ENCODE peak calls at places on chromosome 15, in five cellular contexts. M is transverse colon, W is ovary, U is tibial nerve, A is stomach. H is an unnamed sample.
A peak's percentile ranks its signal among the peaks of the same experiment; 100 is the strongest.

GRCh38 chr15:82108489-82109078 is 62.8 kb upstream of the MEX3B start:
- DNase-seq in A (peak; percentile 79), U (peak; percentile 37), W (no peak), M (peak; percentile 72), H (peak; percentile 84)

GRCh38 chr15:68479406-68479805 is 47.4 kb upstream of the ITGA11 start:
- DNase-seq in A (no peak), U (no peak), W (no peak), M (peak; percentile 24), H (no peak)

GRCh38 chr15:79474252-79474651 is 42.1 kb downstream of the MINAR1 start:
- DNase-seq in M (no peak), U (no peak), A (no peak), W (no peak), H (no peak)

GRCh38 chr15:27847775-27848710 is 251.1 kb downstream of the OCA2 start:
- DNase-seq in M (no peak), U (no peak), W (no peak), A (peak; percentile 9), H (no peak)

GRCh38 chr15:82140859-82141258 is 95.0 kb upstream of the MEX3B start:
- DNase-seq in M (no peak), U (no peak), A (no peak), W (no peak), H (no peak)

GRCh38 chr15:39140060-39140604 is 440.7 kb upstream of the THBS1 start:
- DNase-seq in W (no peak), U (no peak), A (no peak), M (no peak), H (no peak)

GRCh38 chr15:98804057-98804380 is 155.7 kb downstream of the IGF1R start:
- DNase-seq in A (no peak), W (no peak), U (no peak), M (no peak), H (no peak)

GRCh38 chr15:99124641-99125040 is 19.8 kb downstream of the SYNM start:
- DNase-seq in U (no peak), A (no peak), M (no peak), W (no peak), H (no peak)

GRCh38 chr15:66838671-66839239 is 136.7 kb downstream of the SMAD6 start:
- DNase-seq in A (no peak), M (no peak), U (no peak), W (no peak), H (no peak)

GRCh38 chr15:51260262-51260661 is 78.1 kb downstream of the CYP19A1 start:
- DNase-seq in W (no peak), A (no peak), M (no peak), U (no peak), H (no peak)

GRCh38 chr15:66032006-66032405 is 162.7 kb downstream of the RAB11A start:
- DNase-seq in U (no peak), W (no peak), A (no peak), M (no peak), H (no peak)

GRCh38 chr15:94677202-94677790 is 445.9 kb downstream of the MCTP2 start:
- DNase-seq in U (no peak), A (no peak), M (no peak), W (peak; percentile 23), H (no peak)

GRCh38 chr15:78085928-78086327 is 6.4 kb upstream of the SH2D7 start:
- DNase-seq in W (no peak), A (no peak), M (no peak), U (no peak), H (no peak)

GRCh38 chr15:64566102-64566501 is 105.7 kb downstream of the ZNF609 start:
- DNase-seq in A (no peak), W (no peak), U (no peak), M (no peak), H (no peak)

GRCh38 chr15:72604794-72605193 is 49.7 kb upstream of the GOLGA6B start:
- DNase-seq in U (no peak), A (no peak), M (no peak), W (no peak), H (no peak)

GRCh38 chr15:81338422-81339007 is 14.6 kb upstream of the STARD5 start:
- DNase-seq in U (peak; percentile 64), A (no peak), W (no peak), M (no peak), H (no peak)

GRCh38 chr15:55742498-55742926 is 440 bp downstream of the PRTG start:
- DNase-seq in A (no peak), U (no peak), M (peak; percentile 13), W (peak; percentile 56), H (no peak)

GRCh38 chr15:88623061-88623460 is 1.9 kb downstream of the AEN start:
- DNase-seq in M (no peak), W (no peak), A (no peak), U (no peak), H (no peak)

GRCh38 chr15:101088788-101089578 is 162.9 kb downstream of the CHSY1 start:
- DNase-seq in U (peak; percentile 79), W (peak; percentile 75), M (peak; percentile 80), A (peak; percentile 84), H (peak; percentile 85)

GRCh38 chr15:89335289-89336041 is 841 bp upstream of the POLG start:
- DNase-seq in A (no peak), W (no peak), U (peak; percentile 24), M (peak; percentile 43), H (peak; percentile 66)

GRCh38 chr15:70873232-70874054 is 18.8 kb downstream of the THAP10 start:
- DNase-seq in A (no peak), M (no peak), U (no peak), W (no peak), H (no peak)

GRCh38 chr15:99845009-99845408 is 111.8 kb upstream of the LYSMD4 start:
- DNase-seq in A (no peak), M (no peak), U (no peak), W (no peak), H (no peak)

GRCh38 chr15:56532766-56533455 is 68.0 kb upstream of the MNS1 start:
- DNase-seq in W (no peak), A (no peak), M (no peak), U (no peak), H (no peak)

GRCh38 chr15:78714890-78715289 is 73.9 kb upstream of the CHRNB4 start:
- DNase-seq in M (no peak), W (no peak), U (no peak), A (no peak), H (no peak)

GRCh38 chr15:98518823-98519561 is 129.3 kb upstream of the IGF1R start:
- DNase-seq in A (peak; percentile 44), U (peak; percentile 54), M (peak; percentile 32), W (peak; percentile 68), H (peak; percentile 66)

GRCh38 chr15:100170280-100170654 is 171.5 kb downstream of the ADAMTS17 start:
- DNase-seq in U (no peak), A (no peak), M (no peak), W (no peak), H (no peak)

GRCh38 chr15:74395319-74396145 is 28.1 kb upstream of the CYP11A1 start:
- DNase-seq in U (no peak), W (no peak), M (no peak), A (no peak), H (no peak)
- H3K4me1 ChIP-seq in U (peaks cover 10% of the 10 kb centered on the region), W (no peaks in the 10 kb centered on the region), M (peaks cover 5% of the 10 kb centered on the region), A (peaks cover 28% of the 10 kb centered on the region), H (no peaks in the 10 kb centered on the region)

GRCh38 chr15:41932101-41932500 is 38.2 kb upstream of the SPTBN5 start:
- DNase-seq in A (no peak), M (no peak), W (peak; percentile 8), U (no peak), H (no peak)

GRCh38 chr15:41928637-41929620 is 35.1 kb upstream of the SPTBN5 start:
- DNase-seq in W (peak; percentile 23), M (no peak), U (no peak), A (peak; percentile 34), H (peak; percentile 75)

GRCh38 chr15:41930867-41931222 is 37.0 kb upstream of the SPTBN5 start:
- DNase-seq in W (no peak), U (no peak), A (no peak), M (no peak), H (no peak)

GRCh38 chr15:41932511-41932910 is 38.7 kb upstream of the SPTBN5 start:
- DNase-seq in M (no peak), A (no peak), W (peak; percentile 13), U (no peak), H (no peak)

DNA sequence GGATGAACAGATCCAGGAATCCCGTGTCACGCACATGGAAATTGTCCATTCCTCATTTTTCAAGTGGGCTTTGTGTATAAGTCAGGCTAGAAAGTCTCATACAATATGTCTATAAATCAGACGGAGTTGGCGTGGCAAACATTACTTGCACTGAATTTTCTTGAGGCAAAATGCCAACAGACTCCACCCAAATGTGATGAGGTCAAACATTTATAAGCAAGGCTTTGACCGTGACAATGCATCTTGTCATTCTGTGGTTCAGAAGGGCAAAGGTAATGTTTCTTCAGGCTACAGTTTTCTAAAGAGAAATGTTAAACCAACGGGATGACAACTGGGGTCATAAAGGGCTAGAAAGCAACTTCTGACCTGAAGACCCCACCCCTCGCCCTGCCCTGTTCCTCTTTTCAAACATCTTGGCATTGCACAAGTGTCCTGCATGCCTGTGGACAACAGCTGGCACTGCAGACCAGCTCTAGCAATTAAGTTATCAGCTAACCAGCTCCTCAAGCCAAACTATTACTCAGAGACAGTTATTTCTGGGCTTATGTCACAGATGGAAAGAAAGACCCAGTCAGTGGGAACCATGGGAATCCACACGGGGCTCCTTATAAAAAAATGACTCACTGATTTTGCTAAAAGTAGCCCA is 36.5 kb upstream of the SPTBN5 start:
- DNase-seq in U (peak; percentile 52), A (no peak), M (peak; percentile 73), W (peak; percentile 16), H (no peak)
- TF ChIP-seq CTCF in U (no peak), A (no peak), M (no peak), W (no peak), H (no peak)

DNA sequence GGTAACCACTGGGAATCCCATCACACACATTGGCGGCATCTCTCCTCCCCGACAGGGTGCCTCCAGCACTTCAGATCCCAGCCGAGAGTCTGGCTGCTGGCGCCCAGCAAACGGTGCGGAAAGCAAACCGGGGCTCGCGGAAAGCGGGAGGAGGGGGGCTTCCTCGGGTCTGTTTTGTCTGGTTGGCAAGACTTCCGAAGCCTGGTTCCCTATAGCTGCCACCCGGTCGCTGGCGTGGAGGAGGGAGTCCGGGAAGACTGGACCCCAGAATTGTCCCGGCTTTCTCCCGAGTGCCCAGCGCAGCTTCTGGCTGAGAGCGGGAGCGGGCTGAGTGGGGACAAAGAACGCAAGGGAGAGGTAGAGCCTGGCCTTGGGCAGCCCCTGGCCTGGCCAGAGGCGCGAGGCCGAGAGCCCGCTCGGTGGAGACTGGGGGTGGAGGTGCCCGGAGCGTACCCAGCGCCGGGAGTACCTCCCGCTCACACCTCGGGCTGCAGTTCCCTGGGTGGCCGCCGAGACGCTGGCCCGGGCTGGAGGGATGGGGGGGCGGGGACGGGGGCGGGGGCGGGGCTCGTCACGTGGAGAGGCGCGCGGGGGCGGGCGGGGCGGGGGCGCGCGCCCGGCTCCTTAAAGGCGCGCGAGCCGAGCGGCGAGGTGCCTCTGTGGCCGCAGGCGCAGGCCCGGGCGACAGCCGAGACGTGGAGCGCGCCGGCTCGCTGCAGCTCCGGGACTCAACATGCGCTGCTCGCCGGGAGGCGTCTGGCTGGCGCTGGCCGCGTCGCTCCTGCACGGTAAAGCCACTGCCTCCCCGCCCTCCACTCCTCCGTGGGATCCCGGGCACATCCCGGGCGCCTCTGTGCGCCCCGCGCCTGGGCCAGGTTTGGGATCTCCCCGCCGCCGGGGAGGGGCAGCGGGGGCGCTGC is at the start of gene CHRNA7:
- DNase-seq in M (peak; percentile 65), A (peak; percentile 76), U (no peak), W (peak; percentile 78), H (no peak)
- TF ChIP-seq POLR2A in M (peak; percentile 48), A (no peak), U (no peak), W (no peak), H (peak; percentile 83)

GRCh38 chr15:63504979-63505841 is 817 bp downstream of the USP3 start:
- DNase-seq in W (peak; percentile 66), U (no peak), M (peak; percentile 80), A (peak; percentile 77), H (peak; percentile 90)
- H3K4me1 ChIP-seq in W (peaks cover 14% of the 10 kb centered on the region), U (peaks cover 76% of the 10 kb centered on the region), M (peaks cover 78% of the 10 kb centered on the region), A (peaks cover 75% of the 10 kb centered on the region), H (peaks cover 5% of the 10 kb centered on the region)

GRCh38 chr15:22884344-22884743 is 45.9 kb downstream of the NIPA2 start:
- DNase-seq in W (no peak), M (no peak), U (no peak), A (no peak), H (no peak)
- TF ChIP-seq CTCF in W (no peak), M (peak; percentile 14), U (no peak), A (no peak), H (peak; percentile 42)

H was measured in Peyer's patch.